ENCODE peak calls at places on chromosomes 3 and 15, in seven cellular contexts. Z is GM12891, O is ovary, J is suprapubic skin, D is heart left ventricle, A is GM12892, W is stomach. M is an unnamed sample.

GRCh38 chr3:197256104-197256503 is 42.3 kb downstream of the DLG1 start:
- DNase-seq in Z (no peak), O (no peak), J (no peak), D (no peak), A (no peak), W (no peak), M (no peak)

GRCh38 chr15:66066005-66066404 is 187.5 kb downstream of the MEGF11 start:
- DNase-seq in Z (no peak), O (no peak), J (no peak), D (no peak), A (no peak), W (no peak), M (no peak)

GRCh38 chr3:41318520-41318919 is 119.2 kb downstream of the CTNNB1 start:
- DNase-seq in Z (no peak), O (no peak), J (no peak), D (no peak), A (no peak), W (no peak), M (no peak)

GRCh38 chr3:71355037-71355436 is 228.5 kb downstream of the FOXP1 start:
- DNase-seq in Z (no peak), O (no peak), J (no peak), D (no peak), A (no peak), W (no peak), M (no peak)

GRCh38 chr15:94951538-94951937 is 720.2 kb downstream of the MCTP2 start:
- DNase-seq in Z (no peak), O (no peak), J (no peak), D (no peak), A (no peak), W (no peak), M (no peak)

GRCh38 chr3:45417949-45418847 is 29.8 kb downstream of the LARS2 start:
- DNase-seq in Z (no peak), O (no peak), J (no peak), D (no peak), A (no peak), W (peak), M (no peak)

GRCh38 chr3:55880357-55880756 is 393.3 kb upstream of the WNT5A start:
- DNase-seq in Z (no peak), O (no peak), J (no peak), D (no peak), A (no peak), W (no peak), M (no peak)

GRCh38 chr3:45208587-45208986 is 17.5 kb downstream of the TMEM158 start:
- DNase-seq in Z (no peak), O (no peak), J (no peak), D (no peak), A (no peak), W (no peak), M (no peak)

GRCh38 chr15:78006567-78007205 is 70.8 kb downstream of the TBC1D2B start:
- DNase-seq in Z (no peak), O (no peak), J (no peak), D (peak), A (no peak), W (peak), M (no peak)

GRCh38 chr3:31225923-31226322 is 306.8 kb upstream of the STT3B start:
- DNase-seq in Z (no peak), O (no peak), J (no peak), D (no peak), A (no peak), W (no peak), M (no peak)

GRCh38 chr3:116288480-116288879 is 156.8 kb downstream of the LSAMP start:
- DNase-seq in Z (no peak), O (no peak), J (no peak), D (no peak), A (no peak), W (no peak), M (no peak)

GRCh38 chr15:80264031-80264430 is 12.0 kb upstream of the CTXND1 start:
- DNase-seq in Z (no peak), O (no peak), J (no peak), D (no peak), A (no peak), W (no peak), M (no peak)

GRCh38 chr3:151203053-151203420 is at the start of gene GPR171:
- DNase-seq in Z (no peak), O (no peak), J (no peak), D (no peak), A (no peak), W (no peak), M (no peak)

GRCh38 chr3:41405466-41405865 is 206.2 kb downstream of the CTNNB1 start:
- DNase-seq in Z (no peak), O (no peak), J (no peak), D (no peak), A (no peak), W (no peak), M (no peak)

GRCh38 chr3:173411288-173412064 is 13.9 kb downstream of the NLGN1 start:
- DNase-seq in Z (no peak), O (peak), J (no peak), D (no peak), A (no peak), W (no peak), M (no peak)

GRCh38 chr3:73408597-73408996 is 216.1 kb downstream of the PDZRN3 start:
- DNase-seq in Z (no peak), O (no peak), J (no peak), D (no peak), A (no peak), W (no peak), M (no peak)

GRCh38 chr3:148600902-148601765 is 96.6 kb upstream of the AGTR1 start:
- DNase-seq in Z (no peak), O (no peak), J (no peak), D (no peak), A (no peak), W (no peak), M (no peak)

GRCh38 chr3:186102687-186103086 is 6.2 kb downstream of the ETV5 start:
- DNase-seq in Z (no peak), O (no peak), J (no peak), D (no peak), A (no peak), W (no peak), M (no peak)

GRCh38 chr3:12856626-12857025 is 15.3 kb upstream of the RPL32 start:
- DNase-seq in Z (no peak), O (no peak), J (no peak), D (no peak), A (no peak), W (no peak), M (no peak)

GRCh38 chr3:15649341-15649740 is 47.8 kb downstream of the BTD start:
- DNase-seq in Z (no peak), O (no peak), J (no peak), D (no peak), A (no peak), W (no peak), M (no peak)

GRCh38 chr3:15646924-15647511 is 45.5 kb downstream of the BTD start:
- DNase-seq in Z (no peak), O (peak), J (peak), D (peak), A (no peak), W (no peak), M (no peak)

GRCh38 chr3:15645740-15646490 is 44.4 kb downstream of the BTD start:
- DNase-seq in Z (no peak), O (peak), J (peak), D (no peak), A (no peak), W (no peak), M (no peak)

GRCh38 chr3:15649831-15650230 is 48.3 kb downstream of the BTD start:
- DNase-seq in Z (no peak), O (no peak), J (no peak), D (no peak), A (no peak), W (no peak), M (no peak)

GRCh38 chr3:15647629-15648167 is 46.2 kb downstream of the BTD start:
- DNase-seq in Z (peak), O (no peak), J (no peak), D (no peak), A (peak), W (no peak), M (no peak)
- TF ChIP-seq POLR2A in Z (no peak), O (no peak), J (no peak), D (no peak), A (peak), W (no peak), M (no peak)

GRCh38 chr3:111967071-111967470 is 11.8 kb upstream of the ABHD10 start:
- DNase-seq in Z (no peak), O (no peak), J (no peak), D (no peak), A (no peak), W (no peak), M (no peak)
- TF ChIP-seq POLR2A in Z (no peak), O (no peak), J (no peak), D (no peak), A (no peak), W (no peak), M (no peak)

GRCh38 chr3:195149292-195149691 is 121.7 kb downstream of the XXYLT1 start:
- DNase-seq in Z (no peak), O (no peak), J (no peak), D (no peak), A (no peak), W (no peak), M (no peak)

GRCh38 chr3:195151402-195151801 is 119.6 kb downstream of the XXYLT1 start:
- DNase-seq in Z (no peak), O (no peak), J (no peak), D (no peak), A (no peak), W (no peak), M (no peak)

GRCh38 chr3:195150194-195151118 is 120.5 kb downstream of the XXYLT1 start:
- DNase-seq in Z (no peak), O (peak), J (peak), D (peak), A (no peak), W (peak), M (peak)

GRCh38 chr3:195147649-195148121 is 123.3 kb downstream of the XXYLT1 start:
- DNase-seq in Z (no peak), O (no peak), J (no peak), D (peak), A (peak), W (peak), M (peak)

GRCh38 chr3:195148553-195148952 is 122.4 kb downstream of the XXYLT1 start:
- DNase-seq in Z (no peak), O (no peak), J (no peak), D (no peak), A (no peak), W (no peak), M (no peak)
- TF ChIP-seq POLR2A in Z (peak), O (no peak), J (no peak), D (no peak), A (peak), W (no peak), M (no peak)

GRCh38 chr3:15287565-15288330 is 44.6 kb downstream of the SH3BP5 start:
- DNase-seq in Z (no peak), O (peak), J (peak), D (peak), A (no peak), W (peak), M (no peak)
- TF ChIP-seq POLR2A in Z (no peak), O (no peak), J (no peak), D (no peak), A (no peak), W (no peak), M (no peak)

GRCh38 chr3:49171119-49171774 is at the start of gene KLHDC8B:
- DNase-seq in Z (peak), O (peak), J (peak), D (peak), A (peak), W (peak), M (peak)
- TF ChIP-seq POLR2A in Z (no peak), O (peak), J (no peak), D (no peak), A (no peak), W (no peak), M (no peak)

DNA sequence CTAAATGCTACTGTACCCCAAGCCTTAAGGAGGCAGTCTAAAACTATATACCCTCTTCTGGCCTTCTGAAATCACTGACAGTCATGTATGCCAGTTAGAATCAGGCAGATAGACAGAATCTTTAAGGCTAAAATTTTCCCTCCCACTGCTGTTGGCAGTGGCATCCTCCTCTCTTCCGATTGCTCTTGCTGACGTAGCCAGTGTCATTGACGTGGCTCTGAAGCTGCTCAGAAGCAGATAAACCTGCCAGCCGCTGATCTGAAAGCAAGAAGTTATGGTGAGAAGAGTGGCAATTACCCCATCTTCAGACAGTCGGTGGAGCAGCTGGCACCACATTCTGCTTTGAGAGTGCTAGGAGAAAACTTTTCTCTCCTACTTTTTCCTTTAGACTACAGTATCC is 3.3 kb downstream of the RYR3 start:
- DNase-seq in Z (no peak), O (no peak), J (no peak), D (no peak), A (no peak), W (no peak), M (no peak)
- TF ChIP-seq POLR2A in Z (no peak), O (no peak), J (no peak), D (no peak), A (no peak), W (no peak), M (no peak)

GRCh38 chr3:15045667-15046066 is 19.4 kb downstream of the MRPS25 start:
- DNase-seq in Z (no peak), O (no peak), J (no peak), D (no peak), A (no peak), W (no peak), M (no peak)

GRCh38 chr3:15044311-15044710 is 20.8 kb downstream of the MRPS25 start:
- DNase-seq in Z (no peak), O (no peak), J (no peak), D (no peak), A (no peak), W (no peak), M (no peak)

GRCh38 chr3:15042936-15043335 is 22.2 kb downstream of the MRPS25 start:
- DNase-seq in Z (no peak), O (no peak), J (no peak), D (no peak), A (no peak), W (no peak), M (no peak)

GRCh38 chr3:15041950-15042349 is 23.2 kb downstream of the MRPS25 start:
- DNase-seq in Z (no peak), O (no peak), J (no peak), D (no peak), A (no peak), W (peak), M (no peak)

DNA sequence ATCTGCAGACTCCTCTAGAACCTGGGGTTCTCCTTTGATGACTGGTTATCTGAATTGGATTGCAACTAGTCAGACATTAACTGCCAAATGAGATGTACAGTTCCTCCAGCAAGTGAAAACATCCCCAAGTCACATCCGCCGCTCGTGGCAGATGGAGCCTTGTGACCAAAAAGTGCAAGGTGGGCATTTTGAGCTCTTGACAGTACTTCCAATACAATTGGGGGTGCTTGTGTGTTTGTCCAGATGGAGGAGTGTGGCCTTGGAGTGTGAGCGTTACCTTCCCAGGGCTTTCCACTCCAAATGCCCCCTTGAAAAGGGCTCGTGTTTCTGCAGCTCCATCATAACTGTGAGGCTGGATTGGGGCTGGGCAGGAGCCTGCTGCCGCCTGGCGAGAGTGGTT is 21.3 kb downstream of the MRPS25 start:
- DNase-seq in Z (no peak), O (no peak), J (no peak), D (no peak), A (no peak), W (no peak), M (no peak)
- TF ChIP-seq POLR2A in Z (no peak), O (no peak), J (no peak), D (no peak), A (no peak), W (no peak), M (no peak)

DNA sequence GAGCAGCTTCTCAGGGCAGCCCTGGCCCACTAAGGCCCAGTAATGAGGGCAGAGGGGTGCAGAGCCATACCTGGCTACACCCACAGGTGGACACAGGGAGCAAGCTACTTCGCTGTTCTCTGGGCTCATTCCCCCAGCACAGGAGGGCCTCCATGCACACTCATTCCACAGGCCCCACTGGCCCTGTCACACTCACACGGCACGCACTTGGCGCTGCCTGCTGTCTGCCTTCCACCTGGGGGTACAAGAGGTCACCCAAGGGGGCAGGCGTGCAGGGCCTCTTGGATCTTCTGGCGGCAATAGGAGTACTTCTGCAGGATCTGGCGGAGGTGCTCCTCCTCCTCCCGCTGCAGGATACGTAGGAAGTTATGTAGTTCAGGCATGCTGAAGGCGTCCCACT is 2.3 kb upstream of the TUSC2 start:
- DNase-seq in Z (no peak), O (no peak), J (no peak), D (peak), A (no peak), W (no peak), M (peak)
- TF ChIP-seq POLR2A in Z (no peak), O (no peak), J (no peak), D (no peak), A (no peak), W (no peak), M (no peak)